ENCODE peak calls at places on chromosome 11, in four cellular contexts. N is T-cell, S is endothelial cell, Q is DMS79. F is an unnamed sample.

GRCh38 chr11:67634366-67635230 is 4.9 kb upstream of the NUDT8 start:
- DNase-seq in S (no peak), Q (no peak), N (no peak), F (no peak)

GRCh38 chr11:75474240-75474639 is 41.2 kb upstream of the KLHL35 start:
- DNase-seq in Q (no peak), S (no peak), N (no peak), F (no peak)

GRCh38 chr11:26087095-26087935 is 244.6 kb upstream of the ANO3 start:
- DNase-seq in Q (no peak), S (no peak), N (no peak), F (no peak)

GRCh38 chr11:5596611-5597201 is at the start of gene TRIM6:
- DNase-seq in N (no peak), Q (no peak), S (peak), F (no peak)

GRCh38 chr11:58592760-58593472 is 14.1 kb downstream of the ZFP91 start:
- DNase-seq in N (no peak), Q (no peak), S (no peak), F (peak)

GRCh38 chr11:69636870-69637600 is 3.9 kb upstream of the CCND1 start:
- DNase-seq in Q (no peak), N (no peak), S (no peak), F (no peak)

GRCh38 chr11:57340228-57340627 is 2.1 kb downstream of the P2RX3 start:
- DNase-seq in N (no peak), S (peak), Q (no peak), F (no peak)

GRCh38 chr11:32231909-32232493 is 141.1 kb downstream of the RCN1 start:
- DNase-seq in N (no peak), Q (no peak), S (peak), F (no peak)

GRCh38 chr11:79940976-79941735 is 500.3 kb upstream of the TENM4 start:
- DNase-seq in S (no peak), N (no peak), Q (no peak), F (no peak)

GRCh38 chr11:111777094-111778046 is 11.2 kb upstream of the PPP2R1B start:
- DNase-seq in N (no peak), Q (peak), S (peak), F (peak)